ENCODE peak calls at places on chromosome 20, in ten cellular contexts. I is ACHN; D is stomach; G is SW 1271; N is lower leg skin; Y is germinal center; R is activated T-cell treated with anti-CD3 and anti-CD28 coated beads, Interleukin-2, amount 50 U/mL, for 72 hours; L is stimulated activated CD4-positive, alpha-beta T cell treated with anti-CD3 and anti-CD28 coated beads, Interleukin-12 subunit alpha, Interleukin-12 subunit beta, amount 100 ng/mL, for 4 hours; H is NCI-H1417; S is cardiac fibroblast. A is an unnamed sample.

GRCh38 chr20:16394784-16395183 is 178.5 kb downstream of the KIF16B start:
- DNase-seq in I (no peak), D (no peak), G (no peak), N (no peak), Y (no peak), R (no peak), L (no peak), H (no peak), S (no peak), A (no peak)

GRCh38 chr20:50728981-50729874 is 2.2 kb upstream of the PARD6B start:
- DNase-seq in I (peak), D (peak), G (no peak), N (peak), Y (no peak), R (no peak), L (no peak), H (peak), S (peak), A (peak)

GRCh38 chr20:32672315-32672981 is 1.3 kb downstream of the C20orf203 start:
- DNase-seq in I (no peak), D (no peak), G (no peak), N (no peak), Y (no peak), R (no peak), L (no peak), H (peak), S (no peak), A (no peak)

GRCh38 chr20:32727663-32728062 is 15.6 kb downstream of the COMMD7 start:
- DNase-seq in I (peak), D (no peak), G (no peak), N (no peak), Y (no peak), R (no peak), L (no peak), H (no peak), S (peak), A (no peak)

GRCh38 chr20:20743511-20744169 is 31.2 kb upstream of the RALGAPA2 start:
- DNase-seq in I (no peak), D (peak), G (no peak), N (peak), Y (no peak), R (no peak), L (no peak), H (peak), S (no peak), A (no peak)

GRCh38 chr20:36010745-36011326 is 42.4 kb downstream of the CNBD2 start:
- DNase-seq in I (no peak), D (no peak), G (no peak), N (no peak), Y (no peak), R (no peak), L (no peak), H (no peak), S (no peak), A (no peak)

GRCh38 chr20:48286571-48287551 is 501.6 kb upstream of the SULF2 start:
- DNase-seq in I (no peak), D (no peak), G (no peak), N (no peak), Y (no peak), R (no peak), L (no peak), H (no peak), S (peak), A (no peak)

GRCh38 chr20:32445539-32446273 is 87.6 kb downstream of the ASXL1 start:
- DNase-seq in I (no peak), D (peak), G (no peak), N (no peak), Y (no peak), R (no peak), L (no peak), H (peak), S (no peak), A (no peak)

GRCh38 chr20:4946585-4947378 is 54.5 kb downstream of the SLC23A2 start:
- DNase-seq in I (no peak), D (no peak), G (no peak), N (no peak), Y (peak), R (no peak), L (no peak), H (no peak), S (peak), A (no peak)

GRCh38 chr20:53161473-53161872 is 189.3 kb downstream of the TSHZ2 start:
- DNase-seq in I (no peak), D (no peak), G (no peak), N (no peak), Y (peak), R (no peak), L (no peak), H (no peak), S (no peak), A (no peak)

GRCh38 chr20:48390981-48391380 is 436.8 kb downstream of the PREX1 start:
- DNase-seq in I (no peak), D (no peak), G (no peak), N (no peak), Y (no peak), R (no peak), L (no peak), H (no peak), S (no peak), A (no peak)

GRCh38 chr20:44460795-44461141 is 14.9 kb upstream of the TTPAL start:
- DNase-seq in I (peak), D (no peak), G (no peak), N (no peak), Y (no peak), R (no peak), L (no peak), H (peak), S (peak), A (peak)

GRCh38 chr20:13341737-13342393 is 120.8 kb downstream of the ISM1 start:
- DNase-seq in I (no peak), D (no peak), G (no peak), N (no peak), Y (no peak), R (peak), L (no peak), H (no peak), S (no peak), A (no peak)

GRCh38 chr20:10316582-10316981 is 98.0 kb downstream of the SNAP25 start:
- DNase-seq in I (peak), D (no peak), G (no peak), N (no peak), Y (no peak), R (no peak), L (no peak), H (no peak), S (peak), A (peak)

GRCh38 chr20:9531581-9531980 is 17.2 kb downstream of the LAMP5 start:
- DNase-seq in I (no peak), D (no peak), G (no peak), N (no peak), Y (no peak), R (no peak), L (no peak), H (no peak), S (peak), A (no peak)

GRCh38 chr20:13819885-13820645 is 35.2 kb downstream of the NDUFAF5 start:
- DNase-seq in I (peak), D (peak), G (no peak), N (no peak), Y (peak), R (no peak), L (no peak), H (peak), S (peak), A (peak)

GRCh38 chr20:40470313-40471260 is 218.4 kb downstream of the MAFB start:
- DNase-seq in I (no peak), D (no peak), G (no peak), N (no peak), Y (peak), R (no peak), L (no peak), H (no peak), S (no peak), A (no peak)

GRCh38 chr20:46312075-46312944 is 4.0 kb upstream of the CDH22 start:
- DNase-seq in I (no peak), D (peak), G (no peak), N (no peak), Y (no peak), R (peak), L (no peak), H (no peak), S (no peak), A (no peak)

GRCh38 chr20:60454491-60454890 is 496.3 kb downstream of the CDH26 start:
- DNase-seq in I (no peak), D (no peak), G (no peak), N (no peak), Y (no peak), R (no peak), L (no peak), H (no peak), S (no peak), A (no peak)

GRCh38 chr20:50540620-50541605 is 30.7 kb downstream of the PTPN1 start:
- DNase-seq in I (peak), D (no peak), G (peak), N (no peak), Y (no peak), R (no peak), L (no peak), H (no peak), S (peak), A (peak)

GRCh38 chr20:61185841-61186601 is 66.0 kb upstream of the CDH4 start:
- DNase-seq in I (peak), D (no peak), G (peak), N (no peak), Y (no peak), R (no peak), L (no peak), H (no peak), S (peak), A (peak)

GRCh38 chr20:10521836-10522235 is 86.7 kb downstream of the SLX4IP start:
- DNase-seq in I (no peak), D (no peak), G (no peak), N (no peak), Y (no peak), R (no peak), L (no peak), H (peak), S (no peak), A (no peak)

GRCh38 chr20:10619427-10619826 is 54.4 kb downstream of the JAG1 start:
- DNase-seq in I (no peak), D (no peak), G (no peak), N (no peak), Y (no peak), R (no peak), L (no peak), H (peak), S (peak), A (no peak)